ENCODE peak calls at places on chromosomes 7 and 10, in five cellular contexts. L is PC-9, J is HFF-Myc, Y is EH, C is 8988T. V is an unnamed sample.

GRCh38 chr7:26593405-26593804 is 271.0 kb downstream of the SKAP2 start:
- DNase-seq in J (no peak), C (no peak), L (no peak), Y (no peak), V (no peak)

GRCh38 chr7:44219371-44220045 is 18.7 kb downstream of the YKT6 start:
- DNase-seq in C (no peak), Y (no peak), J (no peak), L (no peak), V (no peak)

GRCh38 chr7:2913760-2914387 is 69.8 kb upstream of the GNA12 start:
- DNase-seq in C (no peak), Y (no peak), L (no peak), J (no peak), V (no peak)

GRCh38 chr7:30240401-30240800 is 44.0 kb upstream of the ZNRF2 start:
- DNase-seq in L (no peak), C (no peak), Y (peak), J (no peak), V (no peak)

GRCh38 chr10:131046194-131046593 is 265.3 kb downstream of the TCERG1L start:
- DNase-seq in J (no peak), L (no peak), Y (no peak), C (no peak), V (no peak)

GRCh38 chr7:135877799-135878198 is 99.4 kb downstream of the MTPN start:
- DNase-seq in J (no peak), Y (peak), L (peak), C (no peak), V (no peak)

GRCh38 chr7:93115796-93116195 is 2.0 kb downstream of the SAMD9 start:
- DNase-seq in Y (peak), L (peak), C (no peak), J (peak), V (no peak)

GRCh38 chr10:24207781-24208611 is 942 bp upstream of the KIAA1217 start:
- DNase-seq in C (no peak), J (no peak), L (peak), Y (peak), V (peak)

GRCh38 chr7:35007768-35008167 is 29.5 kb downstream of the DPY19L1 start:
- DNase-seq in L (no peak), Y (no peak), C (no peak), J (no peak), V (no peak)

GRCh38 chr7:40394382-40394781 is 259.6 kb downstream of the SUGCT start:
- DNase-seq in Y (no peak), C (no peak), L (no peak), J (no peak), V (no peak)

GRCh38 chr7:4951903-4952636 is 6.9 kb downstream of the MMD2 start:
- DNase-seq in Y (peak), J (no peak), L (peak), C (no peak), V (peak)

GRCh38 chr10:16646474-16647059 is 124.9 kb upstream of the C1QL3 start:
- DNase-seq in L (no peak), Y (no peak), C (no peak), J (no peak), V (no peak)

GRCh38 chr7:109772161-109772560 is 1202.5 kb downstream of the DNAJB9 start:
- DNase-seq in J (no peak), L (no peak), C (no peak), Y (no peak), V (no peak)

GRCh38 chr10:129673292-129673691 is 206.3 kb downstream of the MGMT start:
- DNase-seq in Y (no peak), L (no peak), J (no peak), C (no peak), V (no peak)

GRCh38 chr7:71548746-71549145 is 416.8 kb downstream of the GALNT17 start:
- DNase-seq in L (no peak), C (no peak), Y (no peak), J (no peak), V (no peak)

GRCh38 chr10:28975891-28976471 is 298.7 kb downstream of the BAMBI start:
- DNase-seq in L (no peak), C (no peak), Y (no peak), J (no peak), V (no peak)

GRCh38 chr7:55248526-55248925 is 116.6 kb upstream of the LANCL2 start:
- DNase-seq in L (no peak), J (no peak), Y (no peak), C (no peak), V (no peak)

GRCh38 chr7:148914208-148914777 is 30.2 kb upstream of the EZH2 start:
- DNase-seq in J (no peak), C (peak), Y (peak), L (peak), V (no peak)

GRCh38 chr7:38660427-38661099 is 29.4 kb upstream of the AMPH start:
- DNase-seq in Y (peak), C (no peak), J (peak), L (no peak), V (peak)

GRCh38 chr10:118840776-118841468 is 86.2 kb upstream of the CACUL1 start:
- DNase-seq in Y (no peak), J (no peak), C (no peak), L (no peak), V (no peak)

GRCh38 chr7:111529507-111530355 is 32.6 kb downstream of the IMMP2L start:
- DNase-seq in L (no peak), C (no peak), Y (peak), J (no peak), V (no peak)

GRCh38 chr7:28933874-28934265 is 24.3 kb downstream of the TRIL start:
- DNase-seq in C (no peak), L (no peak), Y (no peak), J (no peak), V (no peak)

GRCh38 chr7:131157530-131158243 is 170.0 kb upstream of the MKLN1 start:
- DNase-seq in Y (peak), J (no peak), L (no peak), C (no peak), V (no peak)

GRCh38 chr7:151900591-151901312 is 23.8 kb upstream of the PRKAG2 start:
- DNase-seq in L (no peak), J (no peak), Y (no peak), C (no peak), V (no peak)

GRCh38 chr7:47254081-47255006 is 327.6 kb downstream of the TNS3 start:
- DNase-seq in C (peak), J (no peak), L (peak), Y (peak), V (peak)

GRCh38 chr10:22740180-22740579 is 25.8 kb upstream of the PIP4K2A start:
- DNase-seq in L (no peak), C (no peak), J (peak), Y (peak), V (no peak)

GRCh38 chr10:7945469-7946187 is 108.9 kb upstream of the GATA3 start:
- DNase-seq in Y (peak), J (no peak), C (peak), L (no peak), V (no peak)

GRCh38 chr10:95789928-95790327 is 34.0 kb downstream of the ENTPD1 start:
- DNase-seq in L (no peak), J (no peak), C (no peak), Y (no peak), V (no peak)

GRCh38 chr10:37957841-37958240 is 18.6 kb downstream of the ZNF25 start:
- DNase-seq in J (no peak), C (no peak), Y (no peak), L (no peak), V (no peak)

GRCh38 chr7:6453737-6454136 is 6.0 kb upstream of the DAGLB start:
- DNase-seq in J (peak), Y (peak), L (peak), C (peak), V (no peak)

GRCh38 chr7:140287988-140288387 is 110.3 kb downstream of the SLC37A3 start:
- DNase-seq in L (no peak), J (no peak), Y (no peak), C (no peak), V (no peak)

GRCh38 chr7:151373599-151373998 is 32.0 kb downstream of the NUB1 start:
- DNase-seq in L (no peak), Y (no peak), C (no peak), J (no peak), V (no peak)

GRCh38 chr10:123995461-123996131 is 97.8 kb downstream of the CHST15 start:
- DNase-seq in C (peak), J (no peak), L (peak), Y (peak), V (peak)